ENCODE peak calls at places on chromosomes 3 and 15, in seven cellular contexts. J is A549, E is NB4, A is HepG2, B is suprapubic skin, H is sigmoid colon, D is ovary. N is an unnamed sample.

GRCh38 chr3:147397911-147398809 is 8.2 kb downstream of the ZIC4 start:
- DNase-seq in J (no peak), H (no peak), D (no peak), E (no peak), A (no peak), B (no peak), N (no peak)

GRCh38 chr3:132486086-132486485 is 68.8 kb downstream of the DNAJC13 start:
- DNase-seq in A (no peak), B (no peak), J (no peak), E (peak), H (no peak), D (no peak), N (no peak)

GRCh38 chr15:71316911-71317310 is 201.6 kb downstream of the THSD4 start:
- DNase-seq in A (no peak), E (no peak), B (no peak), H (no peak), D (no peak), J (no peak), N (no peak)

GRCh38 chr3:139302084-139302800 is 41.6 kb upstream of the MRPS22 start:
- DNase-seq in A (peak), H (no peak), E (peak), J (peak), B (peak), D (peak), N (no peak)

GRCh38 chr15:63945005-63945788 is 101.1 kb downstream of the DAPK2 start:
- DNase-seq in E (peak), J (peak), B (peak), A (peak), D (peak), H (peak), N (peak)

GRCh38 chr3:62252614-62253147 is 120.7 kb downstream of the FEZF2 start:
- DNase-seq in J (no peak), E (no peak), D (no peak), H (no peak), B (no peak), A (no peak), N (no peak)

GRCh38 chr15:98071786-98072185 is 111.3 kb downstream of the ARRDC4 start:
- DNase-seq in E (no peak), A (no peak), H (no peak), D (no peak), B (no peak), J (no peak), N (no peak)

GRCh38 chr15:100766225-100767001 is 113.2 kb upstream of the ALDH1A3 start:
- DNase-seq in E (no peak), B (no peak), D (peak), A (no peak), J (no peak), H (peak), N (no peak)

GRCh38 chr3:140954576-140954975 is 12.9 kb downstream of the SLC25A36 start:
- DNase-seq in D (no peak), A (no peak), H (no peak), B (no peak), J (no peak), E (no peak), N (no peak)

GRCh38 chr3:194592798-194593752 is 40.1 kb downstream of the TMEM44 start:
- DNase-seq in B (no peak), A (no peak), D (no peak), J (peak), H (no peak), E (no peak), N (no peak)

GRCh38 chr3:149678365-149678948 is 20.6 kb upstream of the WWTR1 start:
- DNase-seq in B (no peak), J (no peak), H (no peak), A (no peak), E (no peak), D (no peak), N (no peak)

GRCh38 chr15:36579792-36580431 is 486 bp downstream of the CDIN1 start:
- DNase-seq in B (no peak), D (no peak), A (peak), J (no peak), E (no peak), H (peak), N (peak)

GRCh38 chr15:64825081-64825430 is 391 bp downstream of the PIF1 start:
- DNase-seq in D (no peak), E (peak), A (no peak), H (peak), J (no peak), B (no peak), N (no peak)

GRCh38 chr15:58463815-58464697 is 32.3 kb downstream of the LIPC start:
- DNase-seq in J (no peak), E (no peak), D (no peak), H (no peak), A (peak), B (no peak), N (no peak)

GRCh38 chr3:72317491-72317890 is 530.8 kb downstream of the SHQ1 start:
- DNase-seq in H (no peak), B (no peak), A (no peak), D (no peak), J (no peak), E (no peak), N (no peak)

GRCh38 chr3:119367000-119367399 is 72.8 kb downstream of the ARHGAP31 start:
- DNase-seq in H (no peak), D (no peak), B (no peak), A (no peak), E (no peak), J (no peak), N (no peak)

GRCh38 chr3:93843981-93844380 is 129.7 kb downstream of the PROS1 start:
- DNase-seq in D (no peak), A (no peak), B (peak), E (no peak), H (no peak), J (no peak), N (no peak)

GRCh38 chr3:44913868-44914468 is 39.6 kb downstream of the TGM4 start:
- DNase-seq in D (peak), E (peak), H (no peak), A (peak), J (peak), B (no peak), N (peak)

GRCh38 chr3:113242091-113242581 is 30.8 kb downstream of the BOC start:
- DNase-seq in H (no peak), J (no peak), E (peak), D (no peak), A (no peak), B (no peak), N (no peak)

GRCh38 chr3:163939926-163940325 is 1138.4 kb downstream of the SI start:
- DNase-seq in E (no peak), D (no peak), A (no peak), H (no peak), J (no peak), B (no peak), N (no peak)

GRCh38 chr3:40019371-40019770 is 210.0 kb downstream of the MYRIP start:
- DNase-seq in H (no peak), D (no peak), E (no peak), B (no peak), J (no peak), A (no peak), N (peak)

GRCh38 chr15:56076651-56077050 is 83.2 kb upstream of the NEDD4 start:
- DNase-seq in D (no peak), B (no peak), A (no peak), E (no peak), H (no peak), J (no peak), N (no peak)

GRCh38 chr3:120820748-120821147 is 78.2 kb downstream of the GTF2E1 start:
- DNase-seq in J (no peak), E (no peak), A (peak), H (no peak), B (no peak), D (no peak), N (peak)

GRCh38 chr3:65641041-65641440 is 397.7 kb downstream of the MAGI1 start:
- DNase-seq in B (no peak), A (no peak), D (no peak), E (no peak), H (no peak), J (no peak), N (no peak)

GRCh38 chr15:101139986-101140696 is 111.7 kb downstream of the CHSY1 start:
- DNase-seq in A (no peak), J (no peak), E (no peak), H (no peak), B (no peak), D (peak), N (no peak)

GRCh38 chr3:54970895-54971294 is 43.0 kb upstream of the LRTM1 start:
- DNase-seq in J (no peak), E (no peak), D (no peak), B (no peak), H (no peak), A (no peak), N (no peak)

GRCh38 chr3:134651347-134652041 is 672 bp upstream of the KY start:
- DNase-seq in H (peak), D (peak), E (no peak), B (no peak), A (no peak), J (no peak), N (peak)

GRCh38 chr15:101049282-101049681 is 130.1 kb downstream of the LRRK1 start:
- DNase-seq in A (no peak), J (no peak), H (peak), B (peak), E (no peak), D (peak), N (peak)

GRCh38 chr3:16462679-16463078 is 50.8 kb downstream of the RFTN1 start:
- DNase-seq in H (no peak), B (no peak), J (no peak), E (no peak), D (no peak), A (no peak), N (no peak)

GRCh38 chr15:84108725-84109124 is 126.8 kb upstream of the GOLGA6L4 start:
- DNase-seq in J (no peak), A (no peak), H (no peak), B (no peak), E (no peak), D (no peak), N (no peak)

GRCh38 chr3:117454236-117454635 is 744.7 kb downstream of the TUSC7 start:
- DNase-seq in B (no peak), J (no peak), A (no peak), D (no peak), E (no peak), H (no peak), N (no peak)

GRCh38 chr15:38325290-38325990 is 72.8 kb downstream of the SPRED1 start:
- DNase-seq in H (no peak), B (no peak), E (no peak), A (no peak), D (no peak), J (no peak), N (no peak)

GRCh38 chr3:195556390-195556789 is 13.3 kb upstream of the PPP1R2 start:
- DNase-seq in B (no peak), E (peak), D (no peak), H (no peak), J (peak), A (no peak), N (peak)

GRCh38 chr15:95287774-95288173 is 1042.7 kb upstream of the NR2F2 start:
- DNase-seq in E (no peak), J (no peak), B (no peak), H (no peak), D (peak), A (no peak), N (peak)

GRCh38 chr15:34753236-34753894 is 1.4 kb downstream of the GJD2 start:
- DNase-seq in B (no peak), J (no peak), A (peak), E (peak), H (no peak), D (no peak), N (no peak)

GRCh38 chr15:52567886-52568568 is 803 bp downstream of the ARPP19 start:
- DNase-seq in H (no peak), B (no peak), A (peak), D (no peak), J (peak), E (no peak), N (peak)

GRCh38 chr3:60314064-60314463 is 937.2 kb downstream of the FHIT start:
- DNase-seq in E (no peak), H (no peak), J (no peak), B (no peak), A (no peak), D (no peak), N (no peak)

GRCh38 chr3:157500232-157500631 is 3.0 kb downstream of the VEPH1 start:
- DNase-seq in D (no peak), J (no peak), H (no peak), B (no peak), E (no peak), A (no peak), N (peak)
- TF ChIP-seq POLR2A in D (no peak), J (no peak), H (no peak), B (no peak), E (no peak), A (no peak), N (no peak)

DNA sequence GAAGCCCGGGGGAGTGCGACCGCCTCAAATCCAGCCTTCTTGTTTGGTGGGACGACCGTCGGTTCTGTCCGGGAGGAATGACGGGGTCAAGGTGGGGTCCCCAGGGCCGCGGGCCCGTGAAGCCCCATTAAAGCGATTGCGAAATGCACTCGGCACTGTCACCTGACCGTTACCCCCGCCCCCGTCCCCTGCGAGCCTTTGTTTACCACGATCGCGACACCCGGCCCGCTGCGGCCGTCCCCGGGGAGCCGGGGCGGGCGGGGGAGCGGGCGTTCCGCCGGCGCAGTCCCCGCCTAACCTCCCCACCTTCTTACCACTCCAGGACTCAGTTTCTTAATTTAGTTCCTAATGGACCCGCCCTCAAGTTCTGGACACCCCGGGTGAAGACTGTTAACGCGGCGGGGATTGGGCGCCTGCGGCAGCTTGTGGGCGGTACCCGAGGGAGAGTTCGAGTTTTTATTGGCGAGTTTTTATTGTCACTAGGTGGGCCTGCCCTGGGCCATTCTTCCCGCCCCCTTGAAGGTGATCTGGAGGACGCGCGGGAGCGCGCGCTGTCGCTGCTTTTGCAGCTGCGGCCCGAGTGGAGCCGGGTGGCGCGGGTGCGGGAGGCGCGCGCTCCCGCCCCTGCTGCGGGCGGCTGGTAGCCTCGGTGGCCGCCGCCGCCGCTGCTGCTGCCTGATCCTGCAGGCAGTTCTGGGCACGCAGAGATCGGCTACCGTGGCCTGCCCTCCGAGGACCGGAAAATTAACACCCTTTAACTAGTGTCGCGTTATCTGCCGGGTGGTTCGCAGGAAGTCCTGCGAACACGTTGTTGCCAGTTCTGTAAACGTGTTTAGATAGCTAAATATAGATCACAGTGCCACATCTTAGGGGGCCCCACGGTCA is 1.0 kb downstream of the KLHL24 start:
- DNase-seq in B (peak), A (peak), H (peak), E (peak), D (peak), J (peak), N (peak)
- TF ChIP-seq POLR2A in B (peak), A (peak), H (peak), E (peak), D (no peak), J (peak), N (peak)

DNA sequence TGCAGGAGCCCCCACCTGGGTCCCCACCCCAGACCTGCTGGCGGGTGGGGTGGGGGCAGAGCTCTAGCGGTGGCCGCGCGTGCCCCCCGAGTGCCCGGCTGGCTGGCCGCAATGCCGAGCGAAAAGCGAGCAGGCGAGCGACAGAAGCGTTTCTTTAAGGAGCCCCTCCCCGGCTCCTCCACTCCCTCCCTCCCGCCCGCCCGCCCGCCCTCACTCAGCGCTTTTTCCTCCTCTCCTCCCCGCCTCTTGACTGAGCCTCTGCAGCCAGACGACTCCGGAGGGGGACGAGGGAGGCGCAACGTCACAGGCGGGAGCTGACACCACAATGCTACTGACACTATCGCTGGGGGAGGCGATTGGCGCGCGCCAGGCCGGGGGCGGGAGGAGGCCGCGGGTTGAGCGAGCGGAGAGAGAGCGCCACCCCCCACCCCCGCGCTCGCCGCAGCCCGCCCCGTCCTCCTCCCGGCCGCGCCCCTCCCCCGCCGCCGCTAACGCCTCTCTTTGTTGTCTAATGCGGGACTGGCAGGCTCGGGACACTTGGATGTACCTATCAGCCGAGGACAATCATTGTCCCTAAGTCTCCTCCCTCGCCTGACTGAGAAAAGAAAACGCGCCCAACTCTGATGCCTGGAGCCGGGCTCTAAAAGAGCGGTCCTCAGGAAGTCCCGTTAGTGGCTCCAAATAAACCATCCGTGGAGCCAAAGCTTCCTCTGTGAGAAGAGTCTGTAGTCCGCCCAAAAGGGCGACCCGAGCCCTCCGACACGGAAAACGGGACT is at the start of gene MEX3B:
- DNase-seq in E (peak), D (peak), J (peak), A (peak), B (peak), H (peak), N (peak)
- TF ChIP-seq POLR2A in E (no peak), D (no peak), J (peak), A (peak), B (no peak), H (no peak), N (peak)

DNA sequence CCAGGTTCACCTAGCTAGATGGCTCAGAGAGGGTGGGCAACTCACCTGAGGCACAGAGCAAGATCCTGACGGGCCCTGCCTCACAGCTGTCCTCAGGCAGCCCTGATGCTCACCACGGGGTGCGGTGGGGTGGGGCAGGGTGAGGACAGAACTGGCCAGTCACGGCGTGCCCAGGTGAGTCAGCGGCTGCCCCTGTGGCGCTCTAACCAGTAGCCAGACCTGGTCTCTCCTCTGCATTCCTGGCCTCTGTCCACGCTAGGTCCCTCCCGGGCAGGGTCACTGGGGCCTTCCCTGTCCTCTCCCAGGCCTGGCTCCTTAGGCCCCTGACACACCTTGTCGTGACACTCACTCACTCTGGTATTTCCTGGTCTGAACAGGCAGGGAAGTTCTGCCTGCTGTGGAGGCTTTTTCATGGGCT is 904 bp downstream of the ALS2CL start:
- DNase-seq in E (no peak), D (peak), B (peak), A (no peak), J (peak), H (no peak), N (peak)
- TF ChIP-seq POLR2A in E (no peak), D (no peak), B (no peak), A (no peak), J (no peak), H (no peak), N (peak)

GRCh38 chr3:106256249-106256957 is 387.6 kb upstream of the CBLB start:
- DNase-seq in E (no peak), J (no peak), H (no peak), A (no peak), D (no peak), B (no peak), N (no peak)
- TF ChIP-seq POLR2A in E (no peak), J (no peak), H (no peak), A (no peak), D (no peak), B (no peak), N (no peak)

DNA sequence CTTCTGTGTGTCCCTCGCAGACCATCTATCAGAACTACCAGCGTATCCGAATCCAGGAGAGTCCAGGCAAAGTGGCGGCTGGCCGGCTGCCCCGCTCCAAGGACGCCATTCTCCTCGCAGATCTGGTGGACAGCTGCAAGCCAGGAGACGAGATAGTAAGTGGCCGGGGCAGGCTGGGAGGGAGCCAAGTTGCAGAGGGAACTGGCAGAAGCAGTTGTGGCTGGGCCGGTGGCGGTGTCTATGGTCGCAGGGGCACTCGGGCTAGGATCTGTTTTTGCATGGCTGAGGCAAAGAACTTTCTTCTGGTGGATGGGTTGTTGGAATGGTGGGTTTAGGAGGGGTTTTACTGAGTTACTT is 10.1 kb downstream of the MCM2 start:
- DNase-seq in A (no peak), D (peak), B (no peak), H (no peak), E (no peak), J (no peak), N (no peak)
- TF ChIP-seq POLR2A in A (no peak), D (no peak), B (no peak), H (no peak), E (no peak), J (no peak), N (no peak)

GRCh38 chr15:78149068-78149804 is at the start of gene IDH3A:
- DNase-seq in H (peak), E (peak), J (peak), A (peak), B (peak), D (peak), N (peak)
- TF ChIP-seq POLR2A in H (peak), E (peak), J (peak), A (peak), B (no peak), D (peak), N (peak)

GRCh38 chr15:85692873-85693272 is 101.9 kb downstream of the KLHL25 start:
- DNase-seq in H (no peak), A (no peak), E (no peak), D (no peak), J (no peak), B (no peak), N (peak)

GRCh38 chr15:85688703-85689102 is 106.0 kb downstream of the KLHL25 start:
- DNase-seq in J (no peak), H (no peak), D (no peak), E (peak), A (no peak), B (no peak), N (no peak)

GRCh38 chr15:85691350-85692240 is 103.1 kb downstream of the KLHL25 start:
- DNase-seq in H (no peak), E (no peak), D (no peak), B (no peak), A (no peak), J (no peak), N (peak)

GRCh38 chr15:85689729-85690128 is 105.0 kb downstream of the KLHL25 start:
- DNase-seq in D (peak), J (no peak), B (no peak), H (no peak), E (peak), A (no peak), N (peak)

GRCh38 chr15:85690546-85691226 is 104.0 kb downstream of the KLHL25 start:
- DNase-seq in A (no peak), D (no peak), B (no peak), E (peak), H (no peak), J (no peak), N (no peak)
- TF ChIP-seq POLR2A in A (no peak), D (no peak), B (no peak), E (no peak), H (no peak), J (no peak), N (peak)